ENCODE peak calls at places on chromosomes 3 and 15, in four cellular contexts. B, L, F and Q are unnamed samples. For H3K9me3, the result is how much of the 10 kb centered on the place peaks cover.

GRCh38 chr15:101308604-101309435 is 13.8 kb upstream of the SNRPA1 start:
- DNase-seq in L (no peak), F (no peak), B (no peak), Q (no peak)

GRCh38 chr3:48411041-48411588 is 18.8 kb downstream of the PLXNB1 start:
- DNase-seq in F (no peak), L (no peak), B (no peak), Q (no peak)

GRCh38 chr3:11438636-11439035 is 166.4 kb downstream of the ATG7 start:
- DNase-seq in L (no peak), B (no peak), F (no peak), Q (no peak)

GRCh38 chr15:31234815-31235214 is 91.8 kb upstream of the KLF13 start:
- DNase-seq in L (no peak), B (no peak), F (no peak), Q (no peak)

GRCh38 chr3:29759021-29759359 is 478.1 kb downstream of the RBMS3 start:
- DNase-seq in L (no peak), B (no peak), F (no peak), Q (no peak)

GRCh38 chr3:38579551-38580449 is 69.7 kb downstream of the SCN5A start:
- DNase-seq in F (no peak), B (no peak), L (no peak), Q (no peak)

GRCh38 chr3:105014631-105015030 is 352.1 kb upstream of the ALCAM start:
- DNase-seq in L (no peak), B (no peak), F (no peak), Q (no peak)

GRCh38 chr15:101296418-101297405 is 1.7 kb upstream of the SNRPA1 start:
- DNase-seq in B (no peak), L (no peak), F (no peak), Q (no peak)

GRCh38 chr3:30578479-30578878 is 27.9 kb upstream of the TGFBR2 start:
- DNase-seq in L (peak), B (no peak), F (no peak), Q (no peak)

GRCh38 chr3:160176923-160177322 is 48.3 kb upstream of the C3orf80 start:
- DNase-seq in B (no peak), F (no peak), L (no peak), Q (no peak)

GRCh38 chr3:125351814-125352456 is 23.2 kb downstream of the ZNF148 start:
- DNase-seq in F (no peak), B (no peak), L (no peak), Q (no peak)

GRCh38 chr15:41543521-41543870 is 561 bp downstream of the RPAP1 start:
- DNase-seq in L (no peak), B (no peak), F (no peak), Q (no peak)

GRCh38 chr3:13371100-13372075 is 48.7 kb downstream of the NUP210 start:
- DNase-seq in F (no peak), B (no peak), L (no peak), Q (no peak)

GRCh38 chr15:29124581-29125381 is 144.8 kb downstream of the NSMCE3 start:
- DNase-seq in L (no peak), F (peak), B (peak), Q (no peak)

GRCh38 chr3:126026277-126026751 is 57.3 kb downstream of the ROPN1B start:
- DNase-seq in L (no peak), F (no peak), B (no peak), Q (no peak)

GRCh38 chr3:29611252-29611651 is 330.4 kb downstream of the RBMS3 start:
- DNase-seq in B (no peak), L (no peak), F (no peak), Q (no peak)

GRCh38 chr15:99014803-99015676 is 7.4 kb upstream of the PGPEP1L start:
- DNase-seq in L (peak), B (peak), F (peak), Q (no peak)

GRCh38 chr3:57961828-57962447 is 46.3 kb upstream of the FLNB start:
- DNase-seq in B (peak), F (peak), L (peak), Q (no peak)

GRCh38 chr3:107347717-107348116 is 29.5 kb upstream of the CCDC54 start:
- DNase-seq in B (no peak), F (no peak), L (peak), Q (no peak)

GRCh38 chr3:123449986-123450474 is 1.1 kb upstream of the ADCY5 start:
- DNase-seq in L (no peak), B (no peak), F (no peak), Q (no peak)

GRCh38 chr15:38872732-38873131 is 308.1 kb upstream of the RASGRP1 start:
- DNase-seq in F (no peak), L (no peak), B (no peak), Q (no peak)

GRCh38 chr3:22013641-22014040 is 262.6 kb upstream of the ZNF385D start:
- DNase-seq in B (no peak), L (no peak), F (no peak), Q (no peak)

GRCh38 chr3:133868758-133869429 is 26.8 kb downstream of the RAB6B start:
- DNase-seq in F (no peak), L (no peak), B (no peak), Q (no peak)

GRCh38 chr3:48429416-48430358 is at the start of gene PLXNB1:
- DNase-seq in B (no peak), F (peak), L (peak), Q (no peak)

GRCh38 chr15:67048281-67049279 is 16.8 kb upstream of the SMAD3 start:
- DNase-seq in L (peak), B (no peak), F (no peak), Q (no peak)

GRCh38 chr3:156483961-156484787 is 70.7 kb downstream of the SSR3 start:
- DNase-seq in F (peak), B (peak), L (no peak), Q (no peak)

GRCh38 chr15:89356634-89357298 is 22.1 kb upstream of the POLG start:
- DNase-seq in L (no peak), F (no peak), B (no peak), Q (no peak)

GRCh38 chr3:23776352-23776891 is 29.3 kb upstream of the UBE2E1 start:
- DNase-seq in L (no peak), B (no peak), F (no peak), Q (no peak)

GRCh38 chr15:32746116-32746857 is 28.5 kb downstream of the GREM1 start:
- DNase-seq in B (no peak), F (no peak), L (no peak), Q (no peak)

GRCh38 chr3:65425880-65426279 is 612.8 kb downstream of the MAGI1 start:
- DNase-seq in F (no peak), B (no peak), L (peak), Q (no peak)

GRCh38 chr3:97938444-97938843 is 33.8 kb downstream of the RIOX2 start:
- DNase-seq in F (no peak), L (no peak), B (no peak), Q (no peak)

GRCh38 chr3:65914032-65914739 is 124.5 kb downstream of the MAGI1 start:
- DNase-seq in L (no peak), B (no peak), F (no peak), Q (no peak)

GRCh38 chr3:31277582-31277981 is 255.1 kb upstream of the STT3B start:
- DNase-seq in F (no peak), L (no peak), B (no peak), Q (no peak)

GRCh38 chr3:14220933-14221332 is 42.3 kb downstream of the LSM3 start:
- DNase-seq in F (no peak), B (no peak), L (no peak), Q (no peak)

GRCh38 chr15:88833688-88834087 is 30.5 kb downstream of the ACAN start:
- DNase-seq in F (no peak), L (no peak), B (no peak), Q (no peak)

GRCh38 chr3:81931852-81932251 is 170.4 kb upstream of the GBE1 start:
- DNase-seq in F (no peak), B (no peak), L (no peak), Q (no peak)

GRCh38 chr15:67174446-67174845 is 80.0 kb downstream of the AAGAB start:
- DNase-seq in F (no peak), B (no peak), L (no peak), Q (no peak)

GRCh38 chr3:156304406-156304805 is 184.0 kb downstream of the KCNAB1 start:
- DNase-seq in B (no peak), F (no peak), L (no peak), Q (no peak)

DNA sequence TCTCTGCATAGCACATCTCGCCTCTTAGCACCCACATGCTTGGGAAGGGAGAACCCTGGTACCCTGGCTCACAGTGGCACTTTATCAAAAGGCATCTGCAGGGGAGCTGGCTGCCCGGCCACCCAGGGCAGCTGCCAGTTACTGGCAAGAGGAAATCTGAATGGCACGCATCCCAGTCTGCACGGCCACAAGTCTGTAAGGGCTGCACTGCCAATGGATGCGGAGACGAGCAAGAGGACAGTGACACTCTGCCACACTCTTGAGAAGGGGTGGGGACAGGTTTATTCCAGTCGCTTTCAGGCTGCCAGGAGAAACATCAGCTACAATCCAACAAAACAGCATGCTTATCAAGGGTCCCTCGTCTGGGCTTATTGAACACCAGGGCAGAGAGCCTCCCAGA is 356.0 kb downstream of the OCA2 start:
- DNase-seq in F (no peak), L (no peak), B (no peak), Q (no peak)
- H3K9me3 ChIP-seq in F (under half), L (under half), B (under half), Q (under half)

GRCh38 chr15:65638107-65638506 is 16.4 kb downstream of the SLC24A1 start:
- DNase-seq in B (no peak), L (no peak), F (no peak), Q (no peak)
- TF ChIP-seq TCF7L2 in B (no peak), L (no peak), F (no peak), Q (no peak)

GRCh38 chr15:58440181-58440910 is 8.6 kb downstream of the LIPC start:
- DNase-seq in B (peak), L (peak), F (no peak), Q (no peak)
- TF ChIP-seq POLR2AphosphoS5 in B (no peak), L (no peak), F (no peak), Q (no peak)

GRCh38 chr15:19984101-19984500 is 557.5 kb downstream of the GOLGA6L6 start:
- DNase-seq in B (no peak), F (no peak), L (no peak), Q (no peak)
- H3K9me3 ChIP-seq in B (under half), F (under half), L (under half), Q (under half)